ENCODE peak calls at places on chromosomes 6 and 20, in four cellular contexts. N, H, O and I are unnamed samples.

GRCh38 chr6:90294989-90295853 is 1.4 kb downstream of the BACH2 start:
- DNase-seq in N (peak; percentile 79), H (no peak), O (no peak), I (peak; percentile 29)

GRCh38 chr6:142331601-142332000 is 29.8 kb downstream of the ADGRG6 start:
- DNase-seq in N (no peak), H (no peak), O (no peak), I (no peak)

GRCh38 chr20:60751826-60752225 is 500.2 kb upstream of the CDH4 start:
- DNase-seq in N (no peak), H (no peak), O (no peak), I (no peak)

GRCh38 chr6:158752613-158753012 is 66.6 kb downstream of the EZR start:
- DNase-seq in N (peak; percentile 87), H (no peak), O (no peak), I (no peak)

GRCh38 chr6:40744835-40745234 is 157.7 kb upstream of the LRFN2 start:
- DNase-seq in N (no peak), H (no peak), O (no peak), I (no peak)

GRCh38 chr20:44683263-44684046 is 31.7 kb upstream of the CCN5 start:
- DNase-seq in N (peak; percentile 75), H (peak; percentile 45), O (peak; percentile 63), I (peak; percentile 91)

GRCh38 chr6:91130126-91130525 is 543.3 kb upstream of the MAP3K7 start:
- DNase-seq in N (no peak), H (no peak), O (no peak), I (no peak)

GRCh38 chr6:106495014-106495413 is 134.3 kb downstream of the RTN4IP1 start:
- DNase-seq in N (no peak), H (no peak), O (no peak), I (no peak)

GRCh38 chr6:3977875-3978711 is 100.8 kb downstream of the FAM217A start:
- DNase-seq in N (no peak), H (peak; percentile 38), O (peak; percentile 51), I (peak; percentile 86)

GRCh38 chr6:112317461-112317860 is 29.7 kb upstream of the RFPL4B start:
- DNase-seq in N (no peak), H (no peak), O (no peak), I (no peak)

GRCh38 chr6:143677891-143678737 is at the start of gene PHACTR2:
- DNase-seq in N (peak; percentile 94), H (no peak), O (peak; percentile 76), I (peak; percentile 40)

GRCh38 chr6:5525209-5525608 is 263.9 kb downstream of the FARS2 start:
- DNase-seq in N (no peak), H (no peak), O (no peak), I (no peak)

GRCh38 chr6:4178737-4179333 is 43.5 kb upstream of the ECI2 start:
- DNase-seq in N (no peak), H (no peak), O (no peak), I (no peak)

DNA sequence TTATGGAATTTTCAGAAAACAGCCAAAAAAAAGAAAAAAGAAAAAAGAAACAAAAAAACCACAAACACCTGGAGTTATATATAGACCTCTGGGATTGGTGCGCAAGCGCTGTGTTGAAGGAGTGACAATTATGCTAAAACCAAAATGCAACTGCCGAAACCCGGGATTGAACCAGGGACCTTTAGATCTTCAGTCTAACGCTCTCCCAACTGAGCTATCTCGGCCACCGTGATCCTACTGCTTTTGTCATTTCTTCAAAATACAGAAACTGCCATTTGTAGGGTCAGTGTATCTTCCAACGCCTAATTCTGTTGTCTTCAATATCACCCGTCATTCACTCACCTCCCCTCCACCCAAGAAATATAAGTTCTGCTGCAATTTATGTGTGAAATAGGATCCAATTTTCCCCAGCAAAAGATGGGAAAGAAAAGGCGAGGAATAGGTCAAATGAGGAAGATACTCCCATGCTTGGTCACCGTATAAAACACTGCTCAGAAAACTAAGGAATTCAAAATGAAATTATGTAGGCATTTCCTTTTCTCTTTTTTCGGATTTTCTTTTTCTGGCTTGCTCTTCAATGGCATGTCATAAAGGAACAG is 116.0 kb downstream of the TRIM27 start:
- DNase-seq in N (peak; percentile 43), H (no peak), O (peak; percentile 81), I (no peak)
- TF ChIP-seq PBX3 in N (no peak), H (no peak), O (no peak), I (no peak)

GRCh38 chr20:50193851-50194830 is 3.5 kb downstream of the CEBPB start:
- DNase-seq in N (no peak), H (no peak), O (no peak), I (no peak)

GRCh38 chr20:50193169-50193850 is 2.7 kb downstream of the CEBPB start:
- DNase-seq in N (no peak), H (no peak), O (no peak), I (no peak)

GRCh38 chr20:50191566-50192363 is 1.1 kb downstream of the CEBPB start:
- DNase-seq in N (peak; percentile 85), H (no peak), O (peak; percentile 42), I (peak; percentile 75)

GRCh38 chr20:50191065-50191565 is 485 bp downstream of the CEBPB start:
- DNase-seq in N (no peak), H (no peak), O (no peak), I (no peak)

DNA sequence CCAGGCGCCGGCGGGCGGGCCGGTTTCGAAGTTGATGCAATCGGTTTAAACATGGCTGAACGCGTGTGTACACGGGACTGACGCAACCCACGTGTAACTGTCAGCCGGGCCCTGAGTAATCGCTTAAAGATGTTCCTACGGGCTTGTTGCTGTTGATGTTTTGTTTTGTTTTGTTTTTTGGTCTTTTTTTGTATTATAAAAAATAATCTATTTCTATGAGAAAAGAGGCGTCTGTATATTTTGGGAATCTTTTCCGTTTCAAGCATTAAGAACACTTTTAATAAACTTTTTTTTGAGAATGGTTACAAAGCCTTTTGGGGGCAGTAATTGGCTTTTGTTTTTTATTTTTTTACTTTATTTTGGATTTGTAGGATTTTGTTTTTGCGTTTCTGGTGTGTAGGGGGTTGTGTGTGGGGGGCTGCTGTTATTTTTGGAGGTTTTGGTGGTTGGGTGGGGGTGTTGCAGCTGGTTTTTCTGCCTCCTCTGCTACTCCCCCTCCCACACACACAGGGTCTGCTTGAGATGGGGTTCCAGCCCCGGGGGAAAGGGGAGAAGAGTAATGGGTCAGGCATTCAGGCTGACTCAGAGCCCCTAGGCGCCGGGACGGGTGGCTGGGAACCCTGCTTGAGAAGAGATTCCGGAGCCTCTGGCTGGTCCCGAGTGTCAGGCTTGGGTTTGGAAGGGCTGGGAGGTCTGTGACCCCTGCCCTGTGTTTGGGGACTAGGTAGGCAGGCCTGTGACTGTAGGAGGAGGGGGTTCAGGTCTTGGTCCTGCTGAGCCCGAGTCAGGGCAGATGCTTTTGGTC is 1.9 kb downstream of the CEBPB start:
- DNase-seq in N (peak; percentile 85), H (peak; percentile 25), O (peak; percentile 92), I (peak; percentile 87)
- TF ChIP-seq PBX3 in N (peak; percentile 76), H (peak; percentile 85), O (no peak), I (peak; percentile 53)

GRCh38 chr20:35838213-35838612 is 66.4 kb downstream of the PHF20 start:
- DNase-seq in N (no peak), H (no peak), O (no peak), I (no peak)
- TF ChIP-seq PBX3 in N (no peak), H (no peak), O (no peak), I (no peak)

GRCh38 chr6:85353012-85353411 is 96.9 kb upstream of the NT5E start:
- DNase-seq in N (no peak), H (no peak), O (no peak), I (no peak)

GRCh38 chr6:85355816-85356215 is 94.1 kb upstream of the NT5E start:
- DNase-seq in N (no peak), H (no peak), O (no peak), I (no peak)

GRCh38 chr6:85357651-85358050 is 92.2 kb upstream of the NT5E start:
- DNase-seq in N (no peak), H (no peak), O (no peak), I (no peak)

GRCh38 chr6:85354761-85355618 is 94.9 kb upstream of the NT5E start:
- DNase-seq in N (peak; percentile 56), H (peak; percentile 25), O (peak; percentile 36), I (peak; percentile 33)
- TF ChIP-seq PBX3 in N (no peak), H (no peak), O (no peak), I (no peak)

GRCh38 chr6:21871831-21872230 is 278.3 kb downstream of the SOX4 start:
- DNase-seq in N (no peak), H (no peak), O (no peak), I (no peak)

GRCh38 chr6:21869085-21869771 is 275.7 kb downstream of the SOX4 start:
- DNase-seq in N (no peak), H (no peak), O (no peak), I (no peak)

GRCh38 chr6:21874372-21874771 is 280.8 kb downstream of the SOX4 start:
- DNase-seq in N (no peak), H (no peak), O (no peak), I (no peak)

GRCh38 chr6:21870071-21870729 is 276.6 kb downstream of the SOX4 start:
- DNase-seq in N (no peak), H (no peak), O (no peak), I (no peak)

DNA sequence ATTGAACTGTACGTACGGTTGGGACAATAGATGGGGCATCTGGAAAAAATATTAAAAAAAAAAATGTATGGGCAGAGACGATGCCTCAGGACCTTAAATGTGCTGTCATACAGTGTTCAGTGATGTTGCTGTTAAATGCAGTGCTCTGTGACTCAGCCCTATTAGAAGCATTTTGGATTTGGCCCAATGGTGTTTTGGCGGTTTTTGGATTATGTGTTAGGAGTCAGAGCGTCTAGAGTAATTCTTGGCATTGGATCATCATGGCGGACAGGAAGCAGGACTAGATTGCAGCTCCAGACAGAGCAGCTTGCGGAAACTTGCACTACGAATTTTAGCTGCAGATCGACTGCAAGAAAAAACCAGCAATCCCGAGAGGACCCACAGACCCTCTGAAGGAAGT is 280.0 kb downstream of the SOX4 start:
- DNase-seq in N (no peak), H (no peak), O (no peak), I (no peak)
- TF ChIP-seq PBX3 in N (peak; percentile 60), H (no peak), O (no peak), I (no peak)

GRCh38 chr6:30880563-30881252 is 3.6 kb upstream of the DDR1 start:
- DNase-seq in N (peak; percentile 48), H (no peak), O (no peak), I (no peak)
- TF ChIP-seq PBX3 in N (no peak), H (no peak), O (no peak), I (no peak)